ENCODE peak calls at places on chromosomes 1 and 21, in five cellular contexts. W is PC-3, H is RPMI8226, F is skeletal muscle cell, Z is AG10803. R is an unnamed sample.

GRCh38 chr1:4020411-4020810 is 120.3 kb upstream of the C1orf174 start:
- DNase-seq in W (no peak), H (no peak), F (no peak), Z (no peak), R (no peak)

GRCh38 chr21:42846221-42846620 is 33.1 kb downstream of the WDR4 start:
- DNase-seq in W (no peak), H (no peak), F (no peak), Z (no peak), R (no peak)

GRCh38 chr1:54459714-54460113 is 53.5 kb upstream of the SSBP3 start:
- DNase-seq in W (no peak), H (no peak), F (no peak), Z (no peak), R (no peak)

GRCh38 chr1:55311979-55312378 is 96.8 kb upstream of the USP24 start:
- DNase-seq in W (no peak), H (no peak), F (no peak), Z (no peak), R (no peak)

GRCh38 chr1:4180066-4180735 is 280.1 kb upstream of the C1orf174 start:
- DNase-seq in W (no peak), H (no peak), F (no peak), Z (no peak), R (no peak)

GRCh38 chr1:170218261-170218660 is 72.5 kb downstream of the NTMT2 start:
- DNase-seq in W (no peak), H (no peak), F (peak; percentile 29), Z (peak; percentile 48), R (no peak)

GRCh38 chr1:206713070-206713469 is 28.4 kb downstream of the MAPKAPK2 start:
- DNase-seq in W (no peak), H (no peak), F (no peak), Z (no peak), R (no peak)

GRCh38 chr1:37394574-37395464 is 79.6 kb upstream of the ZC3H12A start:
- DNase-seq in W (no peak), H (no peak), F (no peak), Z (no peak), R (no peak)

GRCh38 chr1:64246294-64246917 is 43.0 kb downstream of the UBE2U start:
- DNase-seq in W (peak; percentile 69), H (no peak), F (no peak), Z (peak; percentile 51), R (peak; percentile 56)

GRCh38 chr1:62247391-62248168 is 52.9 kb downstream of the L1TD1 start:
- DNase-seq in W (no peak), H (peak; percentile 11), F (no peak), Z (no peak), R (no peak)

GRCh38 chr1:67285780-67286488 is 21.7 kb upstream of the IL12RB2 start:
- DNase-seq in W (peak; percentile 47), H (no peak), F (no peak), Z (no peak), R (no peak)

GRCh38 chr1:32733573-32734321 is 31.2 kb upstream of the SYNC start:
- DNase-seq in W (no peak), H (no peak), F (peak; percentile 53), Z (peak; percentile 16), R (no peak)

R was measured in OCI-LY7.